ENCODE peak calls at places on chromosomes 12 and 14, in six cellular contexts. W, I, K, P, M and Z are unnamed samples.

GRCh38 chr12:586318-587071 is 76.8 kb downstream of the NINJ2 start:
- DNase-seq in P (no peak), W (no peak), M (no peak), I (no peak), K (no peak), Z (peak)

GRCh38 chr14:30584058-30584630 is 25.2 kb downstream of the G2E3 start:
- DNase-seq in I (no peak), W (no peak), M (no peak), P (no peak), K (no peak), Z (no peak)

GRCh38 chr12:42684171-42685071 is 94.9 kb upstream of the PRICKLE1 start:
- DNase-seq in W (peak), I (no peak), M (no peak), K (no peak), P (no peak), Z (no peak)

GRCh38 chr12:110249716-110250225 is 31.3 kb upstream of the ATP2A2 start:
- DNase-seq in W (peak), P (no peak), I (no peak), K (no peak), M (no peak), Z (peak)

GRCh38 chr12:105253882-105254513 is 18.0 kb upstream of the APPL2 start:
- DNase-seq in K (no peak), W (peak), M (no peak), P (no peak), I (no peak), Z (no peak)

GRCh38 chr14:77590845-77591506 is 25.5 kb downstream of the SPTLC2 start:
- DNase-seq in I (no peak), K (no peak), P (no peak), M (no peak), W (peak), Z (no peak)

GRCh38 chr14:23114669-23115491 is 4.2 kb downstream of the CEBPE start:
- DNase-seq in K (no peak), P (no peak), M (no peak), W (peak), I (no peak), Z (peak)

GRCh38 chr14:20732950-20733650 is 12.6 kb upstream of the EDDM3A start:
- DNase-seq in W (no peak), I (no peak), P (no peak), M (no peak), K (no peak), Z (peak)

GRCh38 chr12:32586390-32586789 is 92.7 kb upstream of the DNM1L start:
- DNase-seq in M (no peak), K (no peak), W (no peak), I (no peak), P (no peak), Z (no peak)

GRCh38 chr14:32980887-32981501 is 42.3 kb downstream of the NPAS3 start:
- DNase-seq in K (no peak), I (peak), P (no peak), M (no peak), W (no peak), Z (no peak)

GRCh38 chr14:106823552-106823951 is 1297.2 kb downstream of the TMEM121 start:
- DNase-seq in W (no peak), P (no peak), I (no peak), K (no peak), M (no peak), Z (no peak)

GRCh38 chr12:103505371-103506236 is 9.8 kb upstream of the C12orf42 start:
- DNase-seq in W (peak), K (no peak), M (no peak), P (no peak), I (no peak), Z (no peak)

GRCh38 chr12:92543872-92544271 is 158.9 kb upstream of the PLEKHG7 start:
- DNase-seq in P (no peak), K (no peak), M (no peak), I (no peak), W (no peak), Z (no peak)

GRCh38 chr14:28823245-28823644 is 56.7 kb downstream of the FOXG1 start:
- DNase-seq in W (no peak), P (no peak), M (no peak), I (no peak), K (no peak), Z (no peak)

GRCh38 chr12:45762185-45763110 is 32.9 kb downstream of the ARID2 start:
- DNase-seq in W (peak), M (no peak), K (no peak), I (peak), P (no peak), Z (no peak)

GRCh38 chr14:71163842-71164500 is 256.7 kb downstream of the PCNX1 start:
- DNase-seq in M (no peak), P (no peak), W (no peak), K (no peak), I (no peak), Z (no peak)

GRCh38 chr12:132411457-132411856 is 78.5 kb upstream of the FBRSL1 start:
- DNase-seq in I (no peak), P (no peak), M (no peak), W (no peak), K (no peak), Z (no peak)

GRCh38 chr12:53200107-53200457 is 7.0 kb downstream of the ITGB7 start:
- DNase-seq in W (no peak), I (no peak), M (no peak), K (no peak), P (no peak), Z (no peak)

GRCh38 chr12:132899033-132899432 is 11.6 kb upstream of the CHFR start:
- DNase-seq in K (no peak), I (no peak), M (no peak), P (no peak), W (no peak), Z (no peak)

GRCh38 chr12:105474672-105475071 is 144.2 kb downstream of the C12orf75 start:
- DNase-seq in I (no peak), M (no peak), W (peak), P (no peak), K (no peak), Z (no peak)

GRCh38 chr12:81257952-81258551 is 180.2 kb downstream of the ACSS3 start:
- DNase-seq in M (no peak), K (no peak), W (peak), I (peak), P (no peak), Z (no peak)